ENCODE peak calls at places on chromosomes 12 and 14, in five cellular contexts. W is CD8-positive, alpha-beta T cell; H is ecto neural progenitor cell; K is DMS153; I is progenitor cell of endocrine pancreas. S is an unnamed sample.

GRCh38 chr12:109999649-109999971 is 380 bp downstream of the ANKRD13A start:
- DNase-seq in W (no peak), H (no peak), K (no peak), I (peak; percentile 12), S (no peak)

GRCh38 chr12:106084048-106084671 is 54.6 kb downstream of the NUAK1 start:
- DNase-seq in W (no peak), H (peak; percentile 76), K (no peak), I (no peak), S (no peak)

GRCh38 chr12:19183121-19183838 is 53.7 kb downstream of the PLEKHA5 start:
- DNase-seq in W (no peak), H (no peak), K (no peak), I (no peak), S (no peak)

GRCh38 chr12:5230151-5230550 is 186.5 kb downstream of the KCNA5 start:
- DNase-seq in W (no peak), H (no peak), K (no peak), I (no peak), S (no peak)

GRCh38 chr12:69821441-69822204 is 3.4 kb upstream of the MYRFL start:
- DNase-seq in W (no peak), H (no peak), K (peak; percentile 26), I (no peak), S (no peak)

GRCh38 chr14:77026930-77027537 is 1.5 kb downstream of the IRF2BPL start:
- DNase-seq in W (peak; percentile 39), H (peak; percentile 80), K (no peak), I (peak; percentile 32), S (peak; percentile 71)

GRCh38 chr14:104116544-104117340 is 21.6 kb upstream of the KIF26A start:
- DNase-seq in W (no peak), H (peak; percentile 52), K (no peak), I (no peak), S (peak; percentile 26)

GRCh38 chr14:100102156-100102785 is 37.0 kb downstream of the EVL start:
- DNase-seq in W (no peak), H (no peak), K (no peak), I (no peak), S (no peak)

GRCh38 chr14:72618424-72618823 is 275.5 kb downstream of the DPF3 start:
- DNase-seq in W (no peak), H (peak; percentile 39), K (no peak), I (no peak), S (no peak)

GRCh38 chr12:6553051-6553868 is 2.6 kb downstream of the IFFO1 start:
- DNase-seq in W (no peak), H (no peak), K (no peak), I (no peak), S (peak; percentile 60)

S was measured in left ventricle myocardium superior.